ENCODE peak calls at places on chromosomes 7 and 10, in six cellular contexts. T is H1, L is neuronal stem cell, B is IMR-90, F is H9, C is trophoblast cell. D is an unnamed sample.

GRCh38 chr10:49076319-49076718 is 39.0 kb downstream of the VSTM4 start:
- DNase-seq in T (no peak), L (no peak), B (no peak), F (peak), C (no peak), D (no peak)

GRCh38 chr7:96589038-96589437 is 120.6 kb downstream of the SEM1 start:
- DNase-seq in T (no peak), L (no peak), B (no peak), F (peak), C (no peak), D (no peak)

GRCh38 chr7:155278921-155279320 is 18.8 kb upstream of the INSIG1 start:
- DNase-seq in T (no peak), L (no peak), B (no peak), F (no peak), C (no peak), D (no peak)

GRCh38 chr7:40306596-40306995 is 171.8 kb downstream of the SUGCT start:
- DNase-seq in T (no peak), L (no peak), B (peak), F (no peak), C (no peak), D (peak)

GRCh38 chr10:104323721-104324686 is 14.3 kb downstream of the ITPRIP start:
- DNase-seq in T (no peak), L (no peak), B (no peak), F (no peak), C (no peak), D (no peak)

GRCh38 chr10:117222552-117223412 is 18.1 kb upstream of the SLC18A2 start:
- DNase-seq in T (no peak), L (no peak), B (no peak), F (no peak), C (no peak), D (no peak)

GRCh38 chr7:29326872-29327271 is 132.3 kb downstream of the CHN2 start:
- DNase-seq in T (no peak), L (no peak), B (no peak), F (no peak), C (no peak), D (no peak)

GRCh38 chr7:35492451-35493175 is 202.3 kb downstream of the HERPUD2 start:
- DNase-seq in T (no peak), L (no peak), B (no peak), F (no peak), C (no peak), D (no peak)

GRCh38 chr7:55120501-55121198 is 101.8 kb downstream of the EGFR start:
- DNase-seq in T (no peak), L (no peak), B (peak), F (no peak), C (peak), D (peak)

GRCh38 chr7:157825325-157825724 is 488.5 kb downstream of the DNAJB6 start:
- DNase-seq in T (no peak), L (no peak), B (no peak), F (no peak), C (no peak), D (no peak)

GRCh38 chr10:97474918-97475317 is 23.3 kb downstream of the MMS19 start:
- DNase-seq in T (no peak), L (no peak), B (no peak), F (no peak), C (no peak), D (no peak)

GRCh38 chr7:81503321-81503720 is 266.5 kb downstream of the HGF start:
- DNase-seq in T (no peak), L (no peak), B (no peak), F (no peak), C (no peak), D (no peak)

GRCh38 chr7:81503771-81504170 is 266.1 kb downstream of the HGF start:
- DNase-seq in T (no peak), L (no peak), B (no peak), F (no peak), C (no peak), D (no peak)

GRCh38 chr7:81506609-81507008 is 263.2 kb downstream of the HGF start:
- DNase-seq in T (no peak), L (no peak), B (no peak), F (no peak), C (no peak), D (no peak)

GRCh38 chr7:81510122-81510521 is 259.7 kb downstream of the HGF start:
- DNase-seq in T (no peak), L (no peak), B (no peak), F (no peak), C (no peak), D (no peak)

GRCh38 chr7:81507231-81507630 is 262.6 kb downstream of the HGF start:
- DNase-seq in T (no peak), L (no peak), B (no peak), F (no peak), C (no peak), D (no peak)
- H3K14ac ChIP-seq in T (no peak), L (no peak), B (peak), F (no peak), C (no peak), D (no peak)

GRCh38 chr10:133225707-133226191 is 4.3 kb upstream of the UTF1 start:
- DNase-seq in T (no peak), L (no peak), B (no peak), F (no peak), C (no peak), D (no peak)
- H3K4ac ChIP-seq in T (peak), L (no peak), B (no peak), F (peak), C (no peak), D (no peak)

DNA sequence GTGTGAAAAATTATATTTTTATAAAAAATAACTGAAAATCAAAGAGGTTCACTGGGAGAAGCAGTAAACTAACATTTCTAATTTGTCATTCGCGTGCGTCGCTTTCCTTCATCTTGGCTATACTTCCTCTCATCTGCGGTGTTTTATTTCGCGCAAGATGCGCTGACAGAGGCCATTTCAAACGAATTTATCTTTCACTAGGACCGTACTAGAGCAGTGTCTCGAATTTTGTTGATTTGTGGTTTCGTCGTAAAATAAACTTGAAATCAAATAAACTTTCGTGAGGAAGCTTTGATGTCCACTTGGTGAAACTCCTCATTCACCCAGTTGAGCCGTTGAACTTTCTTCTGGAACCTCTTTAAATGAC is 163.7 kb upstream of the PPP1R3A start:
- DNase-seq in T (no peak), L (no peak), B (no peak), F (no peak), C (no peak), D (no peak)
- H3K9ac ChIP-seq in T (peak), L (peak), B (no peak), F (peak), C (no peak), D (peak)

GRCh38 chr10:95450188-95450587 is 111.0 kb downstream of the SORBS1 start:
- DNase-seq in T (no peak), L (no peak), B (no peak), F (no peak), C (no peak), D (no peak)
- H3K14ac ChIP-seq in T (no peak), L (no peak), B (no peak), F (no peak), C (peak), D (no peak)

DNA sequence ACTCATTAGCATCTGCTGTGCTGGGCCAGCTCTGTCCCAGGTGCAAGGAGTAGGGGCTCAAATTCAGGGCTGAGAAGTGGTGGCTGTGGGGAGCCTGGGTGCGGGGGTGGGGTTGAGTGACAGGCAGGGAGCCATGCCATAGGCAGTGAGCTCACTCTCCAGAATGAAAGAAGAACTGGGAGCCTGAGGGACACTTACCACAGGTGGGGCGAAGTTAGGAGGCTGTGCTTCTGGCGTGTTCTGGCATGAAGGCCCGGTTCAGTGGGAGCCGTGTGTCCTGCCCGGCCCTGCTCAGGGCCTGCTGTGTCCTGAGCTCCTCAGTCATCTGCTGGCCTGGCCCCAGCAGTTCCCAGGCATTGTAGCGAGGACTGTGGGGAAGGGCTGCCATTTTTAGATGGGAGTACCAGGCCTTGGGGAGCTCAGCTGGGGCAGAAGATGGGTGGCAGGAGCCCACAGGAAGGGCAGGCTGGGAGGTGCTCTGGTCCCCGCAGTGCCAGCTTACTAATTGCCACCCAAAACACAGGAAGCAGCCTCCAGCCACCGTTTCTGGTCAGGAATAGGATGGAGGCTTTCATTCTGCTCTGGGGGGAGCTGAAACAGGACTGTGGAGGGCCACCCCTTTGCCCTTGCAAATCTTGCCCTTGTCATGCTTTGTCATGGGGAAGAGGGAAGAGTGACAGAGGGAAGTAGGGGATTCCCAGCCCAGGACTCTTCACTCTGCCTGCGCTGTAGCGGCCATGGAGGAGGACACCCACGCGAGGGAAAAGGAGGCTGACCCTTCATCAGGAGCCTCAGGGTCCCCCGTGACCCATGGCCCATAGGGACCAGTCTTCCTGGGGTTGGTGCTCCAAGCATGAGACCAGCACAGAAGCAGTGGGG is 62.2 kb downstream of the MKI67 start:
- DNase-seq in T (no peak), L (no peak), B (no peak), F (no peak), C (peak), D (no peak)
- H3K4ac ChIP-seq in T (no peak), L (no peak), B (no peak), F (no peak), C (no peak), D (peak)

DNA sequence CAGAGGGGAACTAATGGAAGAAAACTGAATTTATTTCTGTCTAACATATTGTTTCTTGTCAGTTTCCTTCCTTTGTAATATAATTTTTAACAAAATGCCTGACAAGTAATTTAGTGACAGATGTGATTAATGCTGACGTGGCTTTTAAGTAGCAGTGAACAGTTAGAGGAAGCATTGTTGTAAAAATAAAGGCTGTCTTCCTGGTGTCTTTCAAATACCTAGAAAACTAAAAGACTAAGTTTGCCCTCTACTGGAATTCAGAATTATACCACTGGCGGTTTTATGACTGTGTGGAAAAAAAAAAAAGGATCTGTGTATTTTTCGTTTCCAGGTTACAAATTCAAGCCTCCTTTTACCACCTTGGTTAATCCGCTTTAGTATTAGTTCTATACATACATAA is 217.1 kb upstream of the DPP6 start:
- DNase-seq in T (no peak), L (no peak), B (no peak), F (no peak), C (no peak), D (no peak)
- H3K9ac ChIP-seq in T (no peak), L (no peak), B (no peak), F (no peak), C (no peak), D (peak)

DNA sequence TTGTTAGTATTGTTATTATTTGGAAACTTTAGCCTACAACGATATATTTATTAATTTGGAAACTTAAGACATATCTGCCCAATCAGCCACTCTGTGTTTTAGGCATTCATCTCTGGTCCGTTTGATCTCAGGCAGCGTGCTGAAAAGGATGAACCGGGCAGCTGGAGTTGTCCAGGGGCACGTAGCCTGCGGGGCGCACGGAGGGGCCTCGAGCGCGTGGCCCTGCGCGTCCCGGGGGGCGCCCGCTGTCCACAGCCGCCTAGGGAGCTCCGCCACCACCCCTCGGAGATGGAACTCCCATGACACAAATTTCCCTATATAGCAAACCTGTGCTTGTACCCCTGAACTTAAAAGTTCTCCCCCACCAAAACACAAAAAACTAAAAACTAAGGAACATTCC is 24.3 kb upstream of the MKI67 start:
- DNase-seq in T (no peak), L (no peak), B (no peak), F (no peak), C (no peak), D (no peak)
- H3K14ac ChIP-seq in T (no peak), L (no peak), B (no peak), F (no peak), C (no peak), D (no peak)

D was measured in mesenchymal stem cell.